ENCODE peak calls at places on chromosomes 1 and 21, in seven cellular contexts. F is WTC11, Z is HCT116, G is K562, O is H1, Y is HepG2, R is GM12878. P is an unnamed sample.

GRCh38 chr1:37455516-37455915 is 18.9 kb upstream of the ZC3H12A start:
- DNase-seq in F (no peak), Z (no peak), G (no peak), O (no peak), Y (no peak), R (no peak), P (no peak)

GRCh38 chr1:109719337-109719837 is 7.3 kb downstream of the GSTM5 start:
- DNase-seq in F (no peak), Z (no peak), G (peak; percentile 60), O (no peak), Y (no peak), R (peak; percentile 31), P (no peak)

GRCh38 chr1:189929501-189930099 is 548.1 kb downstream of the BRINP3 start:
- DNase-seq in F (no peak), Z (no peak), G (no peak), O (no peak), Y (no peak), R (no peak), P (no peak)

GRCh38 chr1:244181867-244182266 is 130.8 kb downstream of the ZBTB18 start:
- DNase-seq in F (no peak), Z (no peak), G (no peak), O (no peak), Y (no peak), R (no peak), P (no peak)

GRCh38 chr1:2541619-2542246 is 11.7 kb upstream of the HES5 start:
- DNase-seq in F (no peak), Z (no peak), G (peak; percentile 85), O (no peak), Y (no peak), R (no peak), P (no peak)

GRCh38 chr1:233229291-233229690 is 66.2 kb downstream of the PCNX2 start:
- DNase-seq in F (no peak), Z (no peak), G (no peak), O (no peak), Y (no peak), R (no peak), P (no peak)

GRCh38 chr1:53134961-53135734 is 7.3 kb downstream of the SLC1A7 start:
- DNase-seq in F (no peak), Z (no peak), G (peak; percentile 49), O (no peak), Y (no peak), R (no peak), P (no peak)

GRCh38 chr1:230458509-230458908 is 32.4 kb upstream of the PGBD5 start:
- DNase-seq in F (no peak), Z (no peak), G (no peak), O (no peak), Y (no peak), R (no peak), P (no peak)

GRCh38 chr1:188652678-188653077 is 1823.9 kb downstream of the PLA2G4A start:
- DNase-seq in F (no peak), Z (no peak), G (no peak), O (no peak), Y (no peak), R (no peak), P (no peak)

GRCh38 chr1:85606414-85606800 is 25.8 kb downstream of the CCN1 start:
- DNase-seq in F (no peak), Z (no peak), G (no peak), O (no peak), Y (no peak), R (no peak), P (no peak)

GRCh38 chr1:201536542-201536941 is 2.4 kb upstream of the NAV1 start:
- DNase-seq in F (no peak), Z (peak; percentile 35), G (peak; percentile 8), O (no peak), Y (no peak), R (no peak), P (no peak)

GRCh38 chr1:52037402-52037814 is 3.8 kb upstream of the KTI12 start:
- DNase-seq in F (no peak), Z (no peak), G (no peak), O (no peak), Y (peak; percentile 97), R (no peak), P (no peak)

GRCh38 chr21:39958731-39959130 is 91.5 kb downstream of the PCP4 start:
- DNase-seq in F (no peak), Z (no peak), G (no peak), O (no peak), Y (no peak), R (no peak), P (no peak)

GRCh38 chr1:241202321-241202845 is 154.6 kb downstream of the RGS7 start:
- DNase-seq in F (no peak), Z (no peak), G (no peak), O (no peak), Y (no peak), R (no peak), P (no peak)

GRCh38 chr1:43853161-43853921 is 80.3 kb upstream of the ARTN start:
- DNase-seq in F (no peak), Z (no peak), G (no peak), O (no peak), Y (no peak), R (peak; percentile 87), P (no peak)

DNA sequence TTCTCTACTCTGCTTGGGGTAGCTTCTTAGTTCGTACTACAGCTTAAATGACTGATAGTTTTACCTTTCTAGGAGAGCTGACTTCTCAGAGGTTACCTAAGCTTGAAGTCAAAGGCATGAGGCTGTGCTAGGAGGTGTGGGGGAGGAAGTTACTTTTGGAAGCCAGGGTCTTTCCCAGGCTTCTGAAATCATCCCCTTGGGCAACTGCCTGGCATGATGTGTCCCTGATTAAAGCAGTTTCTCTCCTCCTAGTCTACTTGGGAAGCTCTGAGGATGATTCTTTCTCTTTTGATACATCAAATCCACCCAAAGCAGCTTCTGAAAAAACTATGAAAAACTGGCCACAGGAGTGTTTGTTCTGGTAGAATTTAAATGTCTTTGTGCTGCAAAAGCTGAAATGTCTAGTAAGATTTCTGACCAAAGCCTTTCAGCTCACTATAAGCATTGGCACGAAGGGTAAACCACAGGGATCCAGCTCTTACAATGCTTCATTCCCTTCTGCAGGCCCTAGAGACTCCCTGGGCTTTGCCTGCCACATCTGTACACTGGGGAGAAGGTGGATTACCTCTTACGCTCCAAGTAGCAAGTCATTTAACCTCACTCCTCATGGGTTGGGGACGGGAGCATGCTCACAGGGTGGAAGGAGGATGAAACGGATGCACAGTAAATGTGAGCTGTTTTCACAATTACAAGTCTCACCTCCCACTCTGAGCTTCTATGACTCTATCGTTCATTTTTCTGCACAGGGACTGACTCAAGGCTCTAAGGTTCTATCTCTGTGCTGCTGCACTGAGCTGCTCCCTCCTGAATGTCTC is 59.6 kb downstream of the RUNX1 start:
- DNase-seq in F (no peak), Z (no peak), G (no peak), O (no peak), Y (no peak), R (no peak), P (no peak)
- TF ChIP-seq SP1 in F (no peak), Z (no peak), G (no peak), O (no peak), Y (no peak), R (no peak), P (no peak)

DNA sequence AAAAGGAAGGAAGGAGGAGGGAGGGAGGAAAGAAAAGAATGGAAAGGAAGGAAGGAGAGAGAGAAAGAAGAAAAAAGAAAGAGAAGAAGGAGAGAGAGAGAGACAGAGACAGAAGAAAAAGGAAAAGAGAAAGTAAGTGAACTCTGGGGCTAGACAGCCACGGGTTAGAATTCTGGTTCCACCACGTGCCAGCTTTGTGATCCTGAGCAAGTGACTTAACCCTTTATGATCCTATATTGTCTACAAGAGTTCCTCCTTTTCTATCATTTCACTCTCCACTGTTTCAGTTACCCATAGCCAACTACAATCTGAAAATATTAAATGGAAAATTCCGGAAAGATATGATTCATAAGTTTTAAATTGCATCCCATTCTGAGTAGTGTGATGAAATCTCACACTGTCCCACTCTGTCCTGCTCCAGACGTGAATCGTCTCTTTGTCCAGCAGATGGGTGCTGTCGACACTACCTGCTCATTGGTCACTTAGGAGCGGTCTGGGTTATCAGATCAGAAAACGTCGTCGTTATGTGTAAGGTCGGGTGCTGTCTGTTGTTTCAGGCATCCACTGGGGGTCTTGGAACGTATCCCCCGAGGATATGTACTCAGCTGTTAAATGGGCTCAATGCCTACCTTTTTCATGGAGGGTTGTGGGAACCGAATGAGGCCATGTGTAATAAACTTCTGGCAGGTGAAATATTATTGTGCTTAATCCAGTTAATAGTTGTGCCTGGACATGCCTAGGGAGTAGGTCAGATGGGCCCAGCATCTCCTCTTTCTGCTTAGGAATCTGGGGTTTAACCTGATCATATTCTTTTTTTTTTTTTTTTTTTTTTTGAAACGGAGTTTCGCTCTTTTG is 19.1 kb downstream of the TMEM51 start:
- DNase-seq in F (no peak), Z (no peak), G (no peak), O (no peak), Y (peak; percentile 80), R (no peak), P (no peak)
- TF ChIP-seq SP1 in F (no peak), Z (no peak), G (no peak), O (no peak), Y (no peak), R (no peak), P (no peak)

GRCh38 chr1:207239874-207240273 is 81.6 kb upstream of the CD55 start:
- DNase-seq in F (no peak), Z (no peak), G (no peak), O (no peak), Y (no peak), R (no peak), P (no peak)

GRCh38 chr1:207241164-207241934 is 80.1 kb upstream of the CD55 start:
- DNase-seq in F (no peak), Z (no peak), G (no peak), O (no peak), Y (peak; percentile 89), R (no peak), P (no peak)

GRCh38 chr1:207243756-207244408 is 77.6 kb upstream of the CD55 start:
- DNase-seq in F (no peak), Z (no peak), G (no peak), O (no peak), Y (no peak), R (no peak), P (no peak)

GRCh38 chr1:207242911-207243310 is 78.6 kb upstream of the CD55 start:
- DNase-seq in F (no peak), Z (no peak), G (no peak), O (no peak), Y (no peak), R (no peak), P (no peak)

DNA sequence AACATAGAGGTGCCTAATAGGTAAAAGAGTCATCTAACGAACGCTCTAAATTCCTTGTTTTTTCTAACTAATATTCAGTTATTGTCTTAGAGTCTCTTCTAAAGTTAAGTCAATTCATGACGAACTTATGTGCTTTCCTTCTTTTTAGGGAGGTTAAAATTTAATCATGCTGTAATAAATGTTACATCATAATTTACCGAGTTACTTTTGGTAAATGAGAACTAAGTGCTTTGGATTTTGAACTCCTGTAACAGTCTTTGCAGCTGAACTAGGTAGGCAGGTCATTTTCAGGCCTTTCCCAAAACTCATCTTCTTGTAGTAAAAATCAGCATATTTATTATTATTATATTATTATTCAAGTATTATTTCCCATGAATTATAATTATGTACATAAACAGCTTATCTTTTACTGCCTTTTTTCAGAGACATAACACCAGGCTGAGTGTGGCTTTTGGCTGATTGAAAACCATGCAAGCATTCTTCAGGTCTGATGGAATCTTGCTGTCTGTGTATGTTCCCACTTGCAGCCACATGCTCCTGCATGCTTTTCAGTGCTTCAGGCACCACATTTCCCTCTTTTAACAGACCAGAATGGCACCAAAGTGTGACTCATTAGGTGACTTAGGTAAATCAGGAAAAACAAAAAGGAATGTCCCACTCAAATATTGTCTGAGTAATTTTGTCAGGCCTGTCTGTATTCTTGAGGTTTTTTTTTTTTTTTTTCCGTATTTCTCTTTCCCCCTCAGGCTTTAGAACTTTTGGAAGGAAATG is 81.0 kb upstream of the CD55 start:
- DNase-seq in F (no peak), Z (no peak), G (no peak), O (no peak), Y (peak; percentile 74), R (no peak), P (no peak)
- TF ChIP-seq SP1 in F (no peak), Z (no peak), G (no peak), O (no peak), Y (no peak), R (no peak), P (no peak)

GRCh38 chr1:113871597-113872113 is at the start of gene PTPN22:
- DNase-seq in F (no peak), Z (no peak), G (no peak), O (no peak), Y (no peak), R (peak; percentile 90), P (no peak)
- TF ChIP-seq SP1 in F (no peak), Z (no peak), G (peak; percentile 46), O (no peak), Y (no peak), R (peak; percentile 82), P (no peak)

P was measured in HEK293T.